ENCODE peak calls at places on chromosomes 4 and X, in five cellular contexts. One of them, this sample, is unnamed.

GRCh38 chrX:19334945-19335626 is 8.6 kb upstream of the PDHA1 start:
- DNase-seq in heart right ventricle: no peak
- DNase-seq in lung: no peak
- DNase-seq in heart left ventricle: no peak
- DNase-seq in iPS DF 6.9: no peak
- DNase-seq in this sample: no peak

GRCh38 chr4:139943277-139943676 is 210.7 kb downstream of the MAML3 start:
- DNase-seq in heart right ventricle: no peak
- DNase-seq in iPS DF 6.9: peak
- DNase-seq in lung: no peak
- DNase-seq in heart left ventricle: no peak
- DNase-seq in this sample: no peak

GRCh38 chr4:41133619-41134018 is 80.7 kb downstream of the APBB2 start:
- DNase-seq in heart right ventricle: no peak
- DNase-seq in iPS DF 6.9: no peak
- DNase-seq in lung: no peak
- DNase-seq in heart left ventricle: no peak
- DNase-seq in this sample: no peak

GRCh38 chr4:8252301-8253173 is 17.0 kb upstream of the HTRA3 start:
- DNase-seq in heart left ventricle: no peak
- DNase-seq in heart right ventricle: no peak
- DNase-seq in iPS DF 6.9: no peak
- DNase-seq in lung: no peak
- DNase-seq in this sample: no peak

GRCh38 chr4:80182237-80182866 is 15.0 kb upstream of the PRDM8 start:
- DNase-seq in iPS DF 6.9: no peak
- DNase-seq in lung: no peak
- DNase-seq in heart right ventricle: no peak
- DNase-seq in heart left ventricle: no peak
- DNase-seq in this sample: no peak

GRCh38 chr4:137310593-137311490 is 221.5 kb downstream of the PCDH18 start:
- DNase-seq in heart left ventricle: no peak
- DNase-seq in heart right ventricle: no peak
- DNase-seq in lung: no peak
- DNase-seq in iPS DF 6.9: no peak
- DNase-seq in this sample: no peak

GRCh38 chr4:159279084-159279483 is 176.2 kb downstream of the RAPGEF2 start:
- DNase-seq in heart left ventricle: no peak
- DNase-seq in iPS DF 6.9: no peak
- DNase-seq in heart right ventricle: no peak
- DNase-seq in lung: no peak
- DNase-seq in this sample: no peak

GRCh38 chr4:94390804-94391410 is 48.3 kb upstream of the HPGDS start:
- DNase-seq in heart left ventricle: no peak
- DNase-seq in heart right ventricle: no peak
- DNase-seq in iPS DF 6.9: no peak
- DNase-seq in lung: no peak
- DNase-seq in this sample: no peak

GRCh38 chr4:94491322-94491721 is 39.6 kb downstream of the PDLIM5 start:
- DNase-seq in iPS DF 6.9: no peak
- DNase-seq in heart left ventricle: no peak
- DNase-seq in heart right ventricle: no peak
- DNase-seq in lung: no peak
- DNase-seq in this sample: no peak

GRCh38 chr4:186554485-186554884 is 882 bp downstream of the MTNR1A start:
- DNase-seq in iPS DF 6.9: no peak
- DNase-seq in heart left ventricle: no peak
- DNase-seq in lung: peak
- DNase-seq in heart right ventricle: no peak
- DNase-seq in this sample: peak

GRCh38 chr4:69718376-69719293 is 41.8 kb downstream of the SULT1B1 start:
- DNase-seq in lung: no peak
- DNase-seq in iPS DF 6.9: no peak
- DNase-seq in heart left ventricle: no peak
- DNase-seq in heart right ventricle: no peak
- DNase-seq in this sample: no peak

GRCh38 chr4:155353923-155354540 is 22.7 kb downstream of the MAP9 start:
- DNase-seq in heart left ventricle: peak
- DNase-seq in lung: peak
- DNase-seq in iPS DF 6.9: peak
- DNase-seq in heart right ventricle: peak
- DNase-seq in this sample: peak

GRCh38 chrX:54482839-54483593 is 13.0 kb downstream of the FGD1 start:
- DNase-seq in lung: no peak
- DNase-seq in iPS DF 6.9: no peak
- DNase-seq in heart right ventricle: no peak
- DNase-seq in heart left ventricle: no peak
- DNase-seq in this sample: no peak

GRCh38 chr4:213971-214370 is 89.7 kb downstream of the ZNF718 start:
- DNase-seq in lung: no peak
- DNase-seq in heart left ventricle: no peak
- DNase-seq in iPS DF 6.9: no peak
- DNase-seq in heart right ventricle: no peak
- DNase-seq in this sample: no peak

GRCh38 chrX:118524344-118524743 is 28.7 kb downstream of the DOCK11 start:
- DNase-seq in heart left ventricle: no peak
- DNase-seq in iPS DF 6.9: no peak
- DNase-seq in lung: no peak
- DNase-seq in heart right ventricle: no peak
- DNase-seq in this sample: no peak

GRCh38 chr4:182344968-182345367 is 101.8 kb downstream of the TENM3 start:
- DNase-seq in heart right ventricle: no peak
- DNase-seq in lung: no peak
- DNase-seq in heart left ventricle: no peak
- DNase-seq in iPS DF 6.9: no peak
- DNase-seq in this sample: no peak

GRCh38 chr4:98741952-98742351 is 83.5 kb upstream of the TSPAN5 start:
- DNase-seq in lung: no peak
- DNase-seq in heart left ventricle: no peak
- DNase-seq in heart right ventricle: no peak
- DNase-seq in iPS DF 6.9: no peak
- DNase-seq in this sample: no peak

GRCh38 chr4:152468408-152468807 is 67.5 kb downstream of the FBXW7 start:
- DNase-seq in heart left ventricle: no peak
- DNase-seq in iPS DF 6.9: no peak
- DNase-seq in lung: no peak
- DNase-seq in heart right ventricle: no peak
- DNase-seq in this sample: no peak

GRCh38 chr4:170682511-170682910 is 592.8 kb upstream of the AADAT start:
- DNase-seq in iPS DF 6.9: no peak
- DNase-seq in heart right ventricle: no peak
- DNase-seq in lung: no peak
- DNase-seq in heart left ventricle: no peak
- DNase-seq in this sample: no peak

GRCh38 chrX:152656087-152656486 is 18.4 kb downstream of the GABRQ start:
- DNase-seq in heart right ventricle: no peak
- DNase-seq in lung: no peak
- DNase-seq in heart left ventricle: no peak
- DNase-seq in iPS DF 6.9: no peak
- DNase-seq in this sample: no peak

GRCh38 chr4:47686294-47686872 is 151.5 kb downstream of the CORIN start:
- DNase-seq in heart right ventricle: peak
- DNase-seq in iPS DF 6.9: no peak
- DNase-seq in lung: peak
- DNase-seq in heart left ventricle: peak
- DNase-seq in this sample: peak

GRCh38 chr4:6926081-6926480 is 16.5 kb downstream of the TBC1D14 start:
- DNase-seq in lung: no peak
- DNase-seq in heart right ventricle: no peak
- DNase-seq in iPS DF 6.9: no peak
- DNase-seq in heart left ventricle: no peak
- DNase-seq in this sample: no peak

GRCh38 chr4:187865914-187866313 is 129.7 kb upstream of the ZFP42 start:
- DNase-seq in heart left ventricle: no peak
- DNase-seq in heart right ventricle: no peak
- DNase-seq in iPS DF 6.9: no peak
- DNase-seq in lung: no peak
- DNase-seq in this sample: no peak

GRCh38 chr4:71290074-71290473 is 48.7 kb upstream of the SLC4A4 start:
- DNase-seq in heart left ventricle: no peak
- DNase-seq in heart right ventricle: no peak
- DNase-seq in iPS DF 6.9: no peak
- DNase-seq in lung: no peak
- DNase-seq in this sample: no peak

GRCh38 chr4:42558156-42558555 is 98.7 kb downstream of the ATP8A1 start:
- DNase-seq in heart left ventricle: no peak
- DNase-seq in heart right ventricle: no peak
- DNase-seq in iPS DF 6.9: no peak
- DNase-seq in lung: no peak
- DNase-seq in this sample: no peak
- H3K27ac ChIP-seq in heart left ventricle: no peak
- H3K27ac ChIP-seq in heart right ventricle: no peak
- H3K27ac ChIP-seq in iPS DF 6.9: no peak
- H3K27ac ChIP-seq in lung: no peak
- H3K27ac ChIP-seq in this sample: no peak

GRCh38 chr4:23028875-23029274 is 336.1 kb downstream of the GBA3 start:
- DNase-seq in heart left ventricle: no peak
- DNase-seq in lung: no peak
- DNase-seq in heart right ventricle: no peak
- DNase-seq in iPS DF 6.9: no peak
- DNase-seq in this sample: no peak
- H3K4me3 ChIP-seq in heart left ventricle: no peak
- H3K4me3 ChIP-seq in lung: no peak
- H3K4me3 ChIP-seq in heart right ventricle: no peak
- H3K4me3 ChIP-seq in iPS DF 6.9: no peak
- H3K4me3 ChIP-seq in this sample: no peak

GRCh38 chr4:61461956-61462355 is 261.8 kb downstream of the ADGRL3 start:
- DNase-seq in iPS DF 6.9: no peak
- DNase-seq in lung: no peak
- DNase-seq in heart left ventricle: no peak
- DNase-seq in heart right ventricle: no peak
- DNase-seq in this sample: no peak

GRCh38 chr4:61468091-61468720 is 268.1 kb downstream of the ADGRL3 start:
- DNase-seq in iPS DF 6.9: no peak
- DNase-seq in heart left ventricle: no peak
- DNase-seq in heart right ventricle: no peak
- DNase-seq in lung: no peak
- DNase-seq in this sample: no peak

DNA sequence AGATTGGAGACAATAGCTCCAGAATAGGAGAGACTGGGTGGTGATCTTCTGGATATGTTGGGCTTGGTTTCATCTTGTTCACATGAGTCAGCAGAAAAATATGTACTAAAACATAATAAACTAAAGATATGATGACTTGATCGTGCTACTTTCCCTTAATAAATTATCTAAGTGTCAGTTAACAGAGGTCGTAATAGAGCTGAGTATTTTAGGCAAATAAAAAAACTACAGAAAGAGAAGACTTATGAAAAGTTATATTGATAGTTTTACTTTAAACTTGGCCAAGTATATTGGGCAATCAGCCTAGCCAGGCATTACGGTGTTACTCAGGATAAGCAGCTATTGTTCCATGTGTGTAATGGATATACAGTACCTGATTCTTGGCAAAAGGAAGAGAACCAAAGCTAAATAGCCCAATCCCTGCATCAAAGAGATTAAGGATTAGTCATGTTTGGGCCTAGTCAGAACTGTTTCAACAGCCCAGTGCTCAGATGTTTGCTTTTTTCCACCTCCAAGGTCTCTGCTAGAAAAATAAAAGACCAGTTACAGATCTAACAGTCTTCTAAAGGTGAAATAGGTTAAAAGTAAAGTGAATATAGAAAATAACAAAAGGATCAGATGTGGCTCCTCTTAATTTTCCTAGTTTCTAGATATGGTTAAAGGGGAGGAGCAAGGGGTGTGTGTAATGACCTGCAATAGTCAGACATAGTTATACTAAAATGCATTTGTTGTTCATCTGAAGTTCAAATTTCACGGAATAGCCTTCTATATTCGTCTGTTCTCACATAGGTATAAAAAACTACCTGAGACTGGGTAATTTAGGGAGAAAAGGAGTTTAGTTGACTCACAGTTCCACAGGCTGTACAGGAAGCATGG is 262.6 kb downstream of the ADGRL3 start:
- DNase-seq in heart right ventricle: no peak
- DNase-seq in heart left ventricle: no peak
- DNase-seq in lung: no peak
- DNase-seq in iPS DF 6.9: no peak
- DNase-seq in this sample: peak
- H3K27ac ChIP-seq in heart right ventricle: no peak
- H3K27ac ChIP-seq in heart left ventricle: no peak
- H3K27ac ChIP-seq in lung: no peak
- H3K27ac ChIP-seq in iPS DF 6.9: no peak
- H3K27ac ChIP-seq in this sample: peak

DNA sequence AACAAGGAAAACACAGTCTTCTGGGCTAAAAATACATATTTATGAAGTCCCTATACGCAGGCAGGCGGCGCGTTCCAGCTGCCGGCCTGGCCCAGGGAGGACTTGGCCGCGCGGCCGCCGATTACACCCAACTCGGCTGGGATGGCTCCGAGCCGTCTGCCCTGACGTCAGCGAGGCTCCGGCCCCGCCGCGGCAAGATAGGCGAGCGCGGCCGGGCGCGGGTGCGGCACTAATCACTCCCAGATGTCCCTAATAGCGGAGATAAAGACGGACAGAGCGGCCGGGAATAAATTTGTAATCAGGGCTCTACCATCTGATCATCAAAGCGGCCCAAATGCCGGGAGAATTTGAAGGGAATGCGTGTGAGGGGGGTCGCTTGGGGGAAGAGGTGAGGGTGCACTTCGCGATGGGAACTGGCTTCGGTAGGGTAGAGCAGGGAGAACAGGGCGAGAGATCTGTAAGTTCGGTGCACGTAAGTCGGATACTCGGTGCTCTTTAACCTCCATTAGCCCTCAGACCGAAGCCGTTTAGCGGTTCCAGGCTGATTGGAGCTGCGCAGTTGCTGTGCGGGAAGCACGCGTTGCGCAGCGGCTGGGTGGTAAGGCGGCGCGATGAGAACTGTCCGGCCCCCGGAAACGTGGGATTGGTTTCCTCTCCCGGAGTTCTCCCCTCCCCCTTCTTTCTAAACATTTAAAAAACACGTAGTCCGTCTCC is 7.7 kb downstream of the HAND2 start:
- DNase-seq in heart left ventricle: peak
- DNase-seq in heart right ventricle: peak
- DNase-seq in lung: no peak
- DNase-seq in iPS DF 6.9: no peak
- DNase-seq in this sample: peak
- H3K4me3 ChIP-seq in heart left ventricle: peak
- H3K4me3 ChIP-seq in heart right ventricle: peak
- H3K4me3 ChIP-seq in lung: no peak
- H3K4me3 ChIP-seq in iPS DF 6.9: peak
- H3K4me3 ChIP-seq in this sample: peak

This sample was measured in stomach.